ENCODE peak calls at places on chromosomes 4 and X, in nine cellular contexts. E is thyroid gland, S is upper lobe of left lung, I is endothelial cell of umbilical vein, F is heart left ventricle, L is suprapubic skin, G is sigmoid colon, N is HCT116, W is gastrocnemius medialis. U is an unnamed sample.

GRCh38 chr4:151418385-151418784 is 9.4 kb downstream of the FHIP1A start:
- DNase-seq in F (no peak), W (no peak), I (peak; percentile 91), L (no peak), N (peak; percentile 53), S (no peak), E (peak; percentile 41), G (no peak), U (no peak)

GRCh38 chr4:7260569-7260968 is 68.2 kb downstream of the SORCS2 start:
- DNase-seq in F (no peak), W (no peak), L (no peak), N (no peak), G (no peak), E (no peak), S (no peak), I (no peak), U (no peak)

GRCh38 chr4:3442959-3443749 is 1.4 kb downstream of the HGFAC start:
- DNase-seq in W (peak; percentile 41), F (peak; percentile 30), N (no peak), S (peak; percentile 41), I (peak; percentile 27), L (no peak), E (peak; percentile 29), G (no peak), U (no peak)

GRCh38 chrX:155279873-155280272 is 15.6 kb upstream of the RAB39B start:
- DNase-seq in E (no peak), W (no peak), S (no peak), F (no peak), N (no peak), G (no peak), I (no peak), L (no peak), U (no peak)

GRCh38 chr4:110207233-110207632 is 8.8 kb upstream of the ELOVL6 start:
- DNase-seq in F (no peak), I (no peak), N (no peak), E (no peak), S (no peak), G (no peak), L (no peak), W (no peak), U (no peak)

GRCh38 chr4:92304636-92305035 is 870 bp downstream of the GRID2 start:
- DNase-seq in N (no peak), E (no peak), S (no peak), G (no peak), L (no peak), F (no peak), I (no peak), W (no peak), U (no peak)

GRCh38 chr4:150402968-150403367 is 179.0 kb upstream of the MAB21L2 start:
- DNase-seq in I (peak; percentile 39), F (peak; percentile 78), E (peak; percentile 84), N (no peak), S (peak; percentile 39), W (peak; percentile 13), L (no peak), G (peak; percentile 81), U (no peak)

GRCh38 chrX:40074080-40074958 is 23.4 kb downstream of the BCOR start:
- DNase-seq in I (no peak), G (no peak), F (no peak), W (no peak), L (no peak), N (no peak), S (no peak), E (no peak), U (no peak)

GRCh38 chr4:87037921-87038320 is 103.1 kb downstream of the AFF1 start:
- DNase-seq in L (no peak), G (no peak), F (no peak), S (no peak), E (no peak), N (no peak), W (no peak), I (no peak), U (no peak)

GRCh38 chrX:27966492-27966891 is 14.8 kb downstream of the DCAF8L1 start:
- DNase-seq in S (no peak), W (no peak), F (no peak), L (no peak), N (no peak), G (no peak), I (peak; percentile 61), E (no peak), U (no peak)

GRCh38 chr4:74757136-74757535 is 37.2 kb downstream of the BTC start:
- DNase-seq in I (no peak), L (no peak), F (no peak), N (no peak), S (no peak), W (no peak), G (no peak), E (no peak), U (no peak)

GRCh38 chr4:71049395-71049794 is 55.9 kb downstream of the DCK start:
- DNase-seq in W (no peak), G (no peak), N (no peak), L (no peak), F (no peak), I (no peak), S (no peak), E (no peak), U (no peak)

GRCh38 chr4:77310931-77311330 is 153.9 kb downstream of the CCNG2 start:
- DNase-seq in L (no peak), N (no peak), G (no peak), W (no peak), S (no peak), I (no peak), E (peak; percentile 49), F (no peak), U (no peak)

GRCh38 chr4:123746981-123747380 is 350.4 kb downstream of the SPRY1 start:
- DNase-seq in W (no peak), G (no peak), N (no peak), F (no peak), S (no peak), L (no peak), E (no peak), I (no peak), U (no peak)

GRCh38 chr4:18441676-18442075 is 420.1 kb upstream of the LCORL start:
- DNase-seq in G (no peak), L (no peak), E (no peak), N (no peak), W (no peak), I (no peak), F (no peak), S (no peak), U (no peak)

GRCh38 chrX:134932528-134933217 is 58.1 kb upstream of the SMIM10 start:
- DNase-seq in F (no peak), N (no peak), G (no peak), I (no peak), S (no peak), L (no peak), E (no peak), W (no peak), U (no peak)

GRCh38 chr4:87250294-87250693 is 29.9 kb upstream of the KLHL8 start:
- DNase-seq in L (no peak), E (no peak), W (no peak), G (no peak), S (no peak), I (no peak), N (no peak), F (no peak), U (no peak)

GRCh38 chrX:130726661-130727060 is 176.3 kb downstream of the ENOX2 start:
- DNase-seq in W (no peak), E (peak; percentile 64), I (no peak), G (no peak), F (no peak), S (peak; percentile 39), N (no peak), L (no peak), U (no peak)

GRCh38 chrX:87788976-87789375 is 271.4 kb downstream of the KLHL4 start:
- DNase-seq in L (no peak), I (no peak), G (no peak), N (no peak), F (no peak), S (no peak), E (no peak), W (no peak), U (no peak)

DNA sequence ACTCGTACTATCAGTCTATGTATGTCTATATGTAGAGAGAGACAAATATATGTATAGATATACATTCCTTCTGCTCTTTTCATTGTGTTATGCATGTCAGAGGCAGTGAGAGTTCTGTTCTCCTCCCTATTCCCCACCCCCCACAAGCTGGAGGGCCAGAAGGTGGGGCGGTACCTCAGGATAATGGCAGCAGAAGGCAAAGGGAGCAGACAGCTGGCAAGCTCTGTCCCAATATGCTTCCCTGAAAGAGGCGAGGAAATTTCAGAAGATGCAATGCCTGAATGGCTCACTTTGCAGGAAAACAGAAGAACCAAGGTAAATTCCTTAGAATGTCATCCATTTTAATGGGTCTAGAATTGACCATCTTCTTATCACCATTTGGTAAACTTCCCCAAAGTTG is 114.4 kb downstream of the NAA11 start:
- DNase-seq in E (no peak), N (no peak), F (no peak), G (no peak), W (no peak), S (no peak), I (no peak), L (no peak), U (no peak)
- TF ChIP-seq POLR2A in E (no peak), N (no peak), F (no peak), G (no peak), W (no peak), S (no peak), I (no peak), L (no peak), U (no peak)

GRCh38 chr4:703336-704197 is 2.1 kb upstream of the PCGF3 start:
- DNase-seq in G (peak; percentile 60), W (no peak), S (no peak), F (peak; percentile 18), L (no peak), I (no peak), E (no peak), N (no peak), U (no peak)
- H3K4me3 ChIP-seq in G (no peak overlapping the region), W (no peak overlapping the region), S (no peak overlapping the region), F (no peak overlapping the region), L (no peak overlapping the region), I (no peak overlapping the region), E (no peak overlapping the region), N (no peak overlapping the region), U (no peak overlapping the region)

GRCh38 chr4:13656569-13656988 is 29.1 kb upstream of the BOD1L1 start:
- DNase-seq in E (peak; percentile 55), S (peak; percentile 56), F (peak; percentile 59), W (peak; percentile 14), I (peak; percentile 65), G (peak; percentile 66), N (no peak), L (no peak), U (peak; percentile 22)

GRCh38 chr4:13657016-13657415 is 29.5 kb upstream of the BOD1L1 start:
- DNase-seq in S (no peak), G (no peak), F (no peak), W (no peak), E (no peak), N (no peak), L (no peak), I (no peak), U (no peak)

GRCh38 chr4:13654158-13654797 is 26.8 kb upstream of the BOD1L1 start:
- DNase-seq in W (peak; percentile 42), L (peak; percentile 83), I (peak; percentile 64), G (peak; percentile 86), S (peak; percentile 73), E (peak; percentile 69), N (no peak), F (peak; percentile 81), U (peak; percentile 74)

GRCh38 chr4:13659341-13660070 is 32.0 kb upstream of the BOD1L1 start:
- DNase-seq in L (no peak), S (no peak), E (no peak), W (no peak), N (no peak), F (no peak), G (no peak), I (no peak), U (no peak)
- TF ChIP-seq POLR2A in L (no peak), S (no peak), E (no peak), W (no peak), N (no peak), F (no peak), G (no peak), I (no peak), U (no peak)

GRCh38 chr4:33062155-33062554 is 2342.0 kb downstream of the PCDH7 start:
- DNase-seq in I (no peak), S (no peak), N (no peak), F (no peak), W (no peak), L (no peak), E (no peak), G (no peak), U (no peak)
- H3K4me3 ChIP-seq in I (no peak overlapping the region), S (no peak overlapping the region), N (no peak overlapping the region), F (no peak overlapping the region), W (no peak overlapping the region), L (no peak overlapping the region), E (no peak overlapping the region), G (no peak overlapping the region), U (no peak overlapping the region)

U was measured in lower leg skin.